ENCODE peak calls at places on chromosome 21, in five cellular contexts. Y, M, Q, G and C are unnamed samples.

GRCh38 chr21:37700641-37701202 is 215.5 kb downstream of the KCNJ6 start:
- DNase-seq in Q (peak), Y (peak), M (peak), G (no peak), C (no peak)

GRCh38 chr21:18636897-18637296 is 233.3 kb upstream of the TMPRSS15 start:
- DNase-seq in Y (no peak), M (no peak), Q (no peak), G (no peak), C (no peak)

GRCh38 chr21:45921917-45922316 is 59.7 kb upstream of the COL6A1 start:
- DNase-seq in Q (no peak), M (no peak), G (no peak), Y (no peak), C (no peak)

GRCh38 chr21:31186916-31187315 is 148.6 kb upstream of the KRTAP19-8 start:
- DNase-seq in Y (no peak), G (no peak), M (no peak), Q (no peak), C (no peak)

GRCh38 chr21:27306821-27307746 is 340.2 kb upstream of the ADAMTS5 start:
- DNase-seq in M (peak), G (no peak), Q (no peak), Y (no peak), C (no peak)

GRCh38 chr21:31204801-31205200 is 139.3 kb downstream of the TIAM1 start:
- DNase-seq in Q (no peak), M (no peak), Y (no peak), G (no peak), C (no peak)

GRCh38 chr21:35428489-35428888 is 379.4 kb upstream of the RUNX1 start:
- DNase-seq in Y (peak), M (no peak), G (peak), Q (peak), C (no peak)

GRCh38 chr21:40015818-40016217 is 148.6 kb downstream of the PCP4 start:
- DNase-seq in Q (no peak), M (no peak), G (no peak), Y (no peak), C (no peak)

GRCh38 chr21:35779167-35779566 is 281.2 kb downstream of the SETD4 start:
- DNase-seq in Q (no peak), M (no peak), G (no peak), Y (no peak), C (no peak)

GRCh38 chr21:44704636-44705001 is 6.8 kb downstream of the TSPEAR start:
- DNase-seq in Y (no peak), M (no peak), G (peak), Q (no peak), C (no peak)

GRCh38 chr21:36504067-36505058 is 24.4 kb upstream of the CLDN14 start:
- DNase-seq in G (no peak), M (peak), Q (peak), Y (peak), C (no peak)

GRCh38 chr21:15400905-15401304 is 328.9 kb upstream of the USP25 start:
- DNase-seq in M (no peak), Q (peak), G (no peak), Y (no peak), C (no peak)

GRCh38 chr21:14554948-14555347 is 8.8 kb upstream of the SAMSN1 start:
- DNase-seq in Q (no peak), M (no peak), G (no peak), Y (no peak), C (no peak)

GRCh38 chr21:44992608-44993031 is 52.8 kb downstream of the SLX9 start:
- DNase-seq in M (no peak), Q (no peak), G (no peak), Y (no peak), C (no peak)

GRCh38 chr21:27134513-27134912 is 167.6 kb upstream of the ADAMTS5 start:
- DNase-seq in Y (no peak), Q (peak), G (no peak), M (peak), C (no peak)

GRCh38 chr21:16287060-16287459 is 557.3 kb downstream of the USP25 start:
- DNase-seq in G (no peak), Q (peak), M (no peak), Y (no peak), C (no peak)

GRCh38 chr21:36640260-36641244 is 58.4 kb upstream of the SIM2 start:
- DNase-seq in M (peak), G (peak), Q (peak), Y (no peak), C (no peak)

GRCh38 chr21:44923481-44924084 is 2.9 kb upstream of the ITGB2 start:
- DNase-seq in Q (no peak), M (no peak), Y (peak), G (no peak), C (no peak)

GRCh38 chr21:44456915-44457736 is 1.8 kb downstream of the LRRC3 start:
- DNase-seq in Q (no peak), Y (no peak), G (no peak), M (no peak), C (no peak)

GRCh38 chr21:31132574-31133242 is 94.4 kb upstream of the KRTAP19-8 start:
- DNase-seq in G (no peak), Q (peak), Y (peak), M (peak), C (no peak)

GRCh38 chr21:10627316-10627863 is 106.0 kb downstream of the TPTE start:
- DNase-seq in Y (no peak), Q (no peak), G (no peak), M (no peak), C (no peak)

GRCh38 chr21:26437326-26438009 is 135.6 kb downstream of the CYYR1 start:
- DNase-seq in G (no peak), Y (no peak), M (no peak), Q (peak), C (no peak)

GRCh38 chr21:24868117-24868516 is 739.2 kb downstream of the MRPL39 start:
- DNase-seq in M (no peak), Y (no peak), G (no peak), Q (no peak), C (no peak)

GRCh38 chr21:37767984-37768383 is 148.3 kb downstream of the KCNJ6 start:
- DNase-seq in G (no peak), Y (no peak), Q (peak), M (peak), C (no peak)

GRCh38 chr21:35417762-35418161 is 368.7 kb upstream of the RUNX1 start:
- DNase-seq in G (no peak), M (no peak), Y (no peak), Q (no peak), C (no peak)

GRCh38 chr21:17343055-17343454 is 169.8 kb upstream of the CXADR start:
- DNase-seq in G (no peak), M (peak), Y (no peak), Q (peak), C (no peak)

GRCh38 chr21:46035809-46036695 is 54.5 kb downstream of the COL6A1 start:
- DNase-seq in Y (no peak), M (peak), G (peak), Q (peak), C (no peak)

GRCh38 chr21:34771512-34772028 is 102.8 kb downstream of the CLIC6 start:
- DNase-seq in Q (peak), G (no peak), Y (no peak), M (peak), C (no peak)

GRCh38 chr21:40053007-40053406 is 185.8 kb downstream of the PCP4 start:
- DNase-seq in Q (peak), G (no peak), M (no peak), Y (no peak), C (peak)

GRCh38 chr21:8989883-8990325 is 1531.5 kb upstream of the TPTE start:
- DNase-seq in G (no peak), Q (peak), Y (no peak), M (no peak), C (no peak)

GRCh38 chr21:34992736-34993135 is 56.4 kb downstream of the RUNX1 start:
- DNase-seq in G (no peak), M (peak), Q (peak), Y (no peak), C (peak)

GRCh38 chr21:29177800-29178199 is 47.4 kb downstream of the MAP3K7CL start:
- DNase-seq in M (no peak), Y (no peak), Q (no peak), G (no peak), C (no peak)
- H3K27ac ChIP-seq in M (no peak), Y (no peak), Q (no peak), G (no peak), C (no peak)

GRCh38 chr21:33374080-33374873 is 28.9 kb upstream of the IFNGR2 start:
- DNase-seq in G (no peak), Y (peak), M (peak), Q (peak), C (no peak)
- H3K4me3 ChIP-seq in G (no peak), Y (no peak), M (no peak), Q (no peak), C (no peak)

DNA sequence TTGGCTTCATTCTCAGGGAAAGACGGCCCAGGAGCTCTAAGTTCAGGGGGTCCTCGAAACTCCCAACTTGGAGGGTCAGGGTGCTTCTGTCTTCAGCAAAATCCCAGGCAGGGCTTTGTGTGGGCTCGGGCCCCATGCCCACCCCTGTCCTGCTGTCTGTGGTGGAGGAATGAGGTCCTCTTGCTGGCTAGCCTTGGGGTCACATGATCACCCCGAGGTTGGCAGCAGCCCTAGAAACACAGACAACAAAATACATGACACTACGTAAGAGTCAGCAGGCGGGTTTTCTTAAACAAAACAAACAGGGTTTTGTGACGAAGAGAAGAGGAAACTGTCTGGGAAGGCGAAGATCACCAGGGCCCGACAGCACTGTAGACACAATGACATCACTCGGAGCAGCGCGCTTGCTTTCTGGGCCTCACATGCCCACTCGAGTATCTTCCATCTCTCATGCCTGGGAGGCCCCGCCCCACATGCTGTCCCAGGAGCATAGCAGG is 94.9 kb downstream of the SIK1 start:
- DNase-seq in G (no peak), M (peak), Y (no peak), Q (peak), C (no peak)
- H3K27ac ChIP-seq in G (no peak), M (peak), Y (no peak), Q (peak), C (no peak)

GRCh38 chr21:41438425-41439113 is 12.5 kb downstream of the MX1 start:
- DNase-seq in Y (no peak), G (peak), Q (no peak), M (no peak), C (no peak)

GRCh38 chr21:41442496-41443186 is 16.6 kb downstream of the MX1 start:
- DNase-seq in Y (no peak), M (peak), G (no peak), Q (peak), C (no peak)

GRCh38 chr21:41439245-41439644 is 13.2 kb downstream of the MX1 start:
- DNase-seq in M (peak), G (no peak), Y (no peak), Q (no peak), C (no peak)

GRCh38 chr21:41443562-41443961 is 17.5 kb downstream of the MX1 start:
- DNase-seq in Q (no peak), Y (no peak), M (no peak), G (no peak), C (no peak)

DNA sequence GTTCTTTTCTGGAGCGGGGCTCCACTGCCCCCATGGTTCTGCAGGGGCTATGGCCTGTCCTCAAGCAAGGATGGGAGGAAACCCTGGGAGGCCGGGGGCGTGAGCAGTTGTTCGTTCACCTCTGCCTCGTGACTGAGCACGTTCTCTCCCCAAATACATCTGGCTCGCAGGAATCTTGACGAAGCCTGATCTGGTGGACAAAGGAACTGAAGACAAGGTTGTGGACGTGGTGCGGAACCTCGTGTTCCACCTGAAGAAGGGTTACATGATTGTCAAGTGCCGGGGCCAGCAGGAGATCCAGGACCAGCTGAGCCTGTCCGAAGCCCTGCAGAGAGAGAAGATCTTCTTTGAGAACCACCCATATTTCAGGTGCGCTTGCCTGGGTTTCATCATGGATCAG is 15.5 kb downstream of the MX1 start:
- DNase-seq in G (no peak), Q (no peak), M (no peak), Y (no peak), C (no peak)
- H3K4me3 ChIP-seq in G (no peak), Q (no peak), M (no peak), Y (no peak), C (no peak)

DNA sequence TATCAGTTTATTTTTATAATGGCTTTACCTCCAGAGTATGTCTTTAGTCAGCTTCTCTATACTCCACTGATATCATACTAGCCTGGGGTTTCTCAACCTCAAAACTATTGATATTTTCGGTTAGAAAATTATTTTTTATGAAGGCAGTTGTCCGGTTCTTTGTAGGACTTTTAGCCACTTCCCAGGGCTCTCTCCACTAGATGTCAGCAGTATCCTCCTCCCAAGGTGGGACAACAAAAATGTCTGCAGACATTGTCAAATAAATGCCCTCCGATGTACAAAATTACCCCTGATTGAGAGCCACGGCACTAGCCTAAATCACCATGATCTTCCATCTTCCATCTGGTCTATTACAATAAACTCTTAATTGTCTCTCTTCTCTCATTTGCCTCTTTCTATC is 4.1 kb upstream of the GRIK1 start:
- DNase-seq in Y (no peak), G (no peak), Q (no peak), M (no peak), C (no peak)
- H3K27ac ChIP-seq in Y (no peak), G (no peak), Q (no peak), M (no peak), C (no peak)

DNA sequence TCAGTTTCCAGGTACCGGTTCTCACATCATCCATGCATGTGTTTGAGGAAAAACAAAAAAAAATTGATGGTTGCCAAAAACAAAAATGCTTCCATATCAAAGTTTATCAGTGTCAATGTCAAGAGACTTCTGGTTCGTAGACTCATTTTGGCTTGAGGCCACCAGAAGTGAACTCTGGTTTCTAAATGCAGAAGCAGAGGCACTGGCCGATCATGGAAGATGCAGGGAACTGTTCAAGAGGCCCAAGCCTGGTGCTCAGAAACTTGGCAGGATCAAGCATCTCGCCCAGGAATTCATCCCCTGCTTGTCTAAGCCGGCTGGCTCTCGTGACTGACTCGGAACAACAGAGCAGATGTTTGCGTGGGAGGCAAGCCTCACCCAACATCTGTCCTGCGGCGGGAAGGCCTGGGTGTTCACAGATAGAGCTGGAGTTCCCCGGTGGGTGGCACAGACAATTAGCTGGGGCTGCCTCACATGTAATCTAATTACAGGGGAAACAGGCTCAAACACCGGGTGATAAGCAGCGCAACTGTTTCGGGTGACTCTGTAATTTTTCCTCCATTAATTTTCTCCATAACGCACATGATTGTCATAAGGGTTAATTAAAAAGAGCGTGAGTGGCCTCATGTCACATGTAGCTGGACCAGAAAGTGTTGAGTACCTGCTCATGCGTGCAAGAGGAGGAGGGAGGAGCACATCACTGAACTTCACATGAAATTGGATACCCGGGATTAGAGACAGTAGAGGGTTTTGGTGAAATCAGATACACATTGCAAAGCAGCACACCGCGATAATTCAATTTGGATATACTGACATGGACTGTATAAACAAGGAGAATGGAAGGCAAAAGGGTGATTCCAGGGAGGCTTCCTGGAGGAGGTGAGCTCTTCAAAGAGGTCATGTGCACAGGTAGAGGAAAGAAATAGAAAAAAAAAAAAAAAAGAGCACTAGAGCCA is 180.0 kb downstream of the ETS2 start:
- DNase-seq in Y (peak), M (peak), Q (peak), G (peak), C (peak)
- H3K4me3 ChIP-seq in Y (no peak), M (no peak), Q (no peak), G (no peak), C (no peak)

GRCh38 chr21:41954654-41955499 is 1.1 kb upstream of the C2CD2 start:
- DNase-seq in G (no peak), Y (no peak), M (no peak), Q (no peak), C (no peak)
- H3K27ac ChIP-seq in G (peak), Y (no peak), M (no peak), Q (no peak), C (no peak)